ENCODE peak calls at places on chromosome 3, in eight cellular contexts. O is stimulated activated CD4-positive, alpha-beta T cell treated with anti-CD3 and anti-CD28 coated beads, Interleukin-15, amount 100 ng/mL, for 1 hour; C is stimulated activated CD8-positive, alpha-beta memory T cell treated with anti-CD3 and anti-CD28 coated beads, Interleukin-12 subunit alpha, Interleukin-12 subunit beta, amount 100 ng/mL, for 4 hours; Y is adrenal gland; E is fibroblast of the aortic adventitia; K is NCI-H774; Q is lower leg skin; B is amygdala. I is an unnamed sample.

GRCh38 chr3:197749315-197749600 is 425 bp upstream of the FYTTD1 start:
- DNase-seq in O (no peak), C (no peak), Y (no peak), E (peak), K (peak), Q (no peak), B (peak), I (no peak)

GRCh38 chr3:3707858-3708768 is 91.1 kb upstream of the LRRN1 start:
- DNase-seq in O (no peak), C (no peak), Y (no peak), E (no peak), K (no peak), Q (no peak), B (no peak), I (no peak)

GRCh38 chr3:56921573-56922571 is 120.1 kb upstream of the ARHGEF3 start:
- DNase-seq in O (no peak), C (no peak), Y (peak), E (peak), K (no peak), Q (no peak), B (no peak), I (no peak)

GRCh38 chr3:139481116-139481515 is 4.8 kb upstream of the RBP2 start:
- DNase-seq in O (no peak), C (no peak), Y (no peak), E (peak), K (no peak), Q (no peak), B (no peak), I (no peak)

GRCh38 chr3:15460891-15461524 is 33.6 kb downstream of the EAF1 start:
- DNase-seq in O (no peak), C (no peak), Y (no peak), E (no peak), K (no peak), Q (no peak), B (no peak), I (no peak)

GRCh38 chr3:126391631-126392030 is 3.1 kb upstream of the CFAP100 start:
- DNase-seq in O (no peak), C (no peak), Y (no peak), E (no peak), K (no peak), Q (no peak), B (no peak), I (no peak)

GRCh38 chr3:115187149-115187757 is 40.2 kb upstream of the ZBTB20 start:
- DNase-seq in O (no peak), C (no peak), Y (no peak), E (no peak), K (no peak), Q (no peak), B (no peak), I (no peak)

GRCh38 chr3:22585504-22585903 is 617.6 kb upstream of the UBE2E2 start:
- DNase-seq in O (no peak), C (no peak), Y (no peak), E (no peak), K (no peak), Q (no peak), B (no peak), I (no peak)

GRCh38 chr3:194610690-194611089 is 22.5 kb downstream of the TMEM44 start:
- DNase-seq in O (no peak), C (no peak), Y (no peak), E (no peak), K (no peak), Q (no peak), B (no peak), I (no peak)

GRCh38 chr3:101944308-101944707 is 95.0 kb downstream of the NFKBIZ start:
- DNase-seq in O (no peak), C (no peak), Y (no peak), E (no peak), K (no peak), Q (no peak), B (no peak), I (no peak)

GRCh38 chr3:180340395-180340794 is 261.6 kb upstream of the TTC14 start:
- DNase-seq in O (no peak), C (no peak), Y (no peak), E (no peak), K (no peak), Q (no peak), B (no peak), I (no peak)

GRCh38 chr3:127682576-127682975 is 9.8 kb downstream of the ABTB1 start:
- DNase-seq in O (no peak), C (no peak), Y (no peak), E (no peak), K (no peak), Q (no peak), B (no peak), I (no peak)

GRCh38 chr3:195895078-195895899 is 13.1 kb downstream of the TNK2 start:
- DNase-seq in O (peak), C (peak), Y (peak), E (peak), K (peak), Q (no peak), B (peak), I (no peak)

GRCh38 chr3:147298511-147298982 is 107.8 kb downstream of the ZIC4 start:
- DNase-seq in O (no peak), C (no peak), Y (no peak), E (peak), K (no peak), Q (peak), B (no peak), I (peak)

GRCh38 chr3:47016934-47017435 is 37.5 kb downstream of the NBEAL2 start:
- DNase-seq in O (no peak), C (no peak), Y (no peak), E (peak), K (no peak), Q (no peak), B (no peak), I (no peak)

GRCh38 chr3:66763294-66763693 is 234.8 kb upstream of the KBTBD8 start:
- DNase-seq in O (no peak), C (no peak), Y (no peak), E (peak), K (no peak), Q (peak), B (peak), I (no peak)

GRCh38 chr3:5376761-5377160 is 189.3 kb downstream of the EDEM1 start:
- DNase-seq in O (no peak), C (no peak), Y (no peak), E (no peak), K (peak), Q (no peak), B (no peak), I (no peak)

GRCh38 chr3:130707914-130708601 is 38.6 kb downstream of the PIK3R4 start:
- DNase-seq in O (no peak), C (no peak), Y (no peak), E (peak), K (no peak), Q (no peak), B (no peak), I (no peak)

GRCh38 chr3:27715454-27715806 is 6.7 kb downstream of the EOMES start:
- DNase-seq in O (no peak), C (no peak), Y (no peak), E (no peak), K (no peak), Q (no peak), B (no peak), I (no peak)

GRCh38 chr3:190911382-190911781 is 48.9 kb upstream of the GMNC start:
- DNase-seq in O (no peak), C (no peak), Y (no peak), E (no peak), K (peak), Q (no peak), B (no peak), I (no peak)

GRCh38 chr3:50633233-50633795 is 16.4 kb downstream of the MAPKAPK3 start:
- DNase-seq in O (no peak), C (no peak), Y (no peak), E (no peak), K (no peak), Q (no peak), B (no peak), I (no peak)

GRCh38 chr3:56131976-56132590 is 336.2 kb downstream of the ERC2 start:
- DNase-seq in O (no peak), C (no peak), Y (peak), E (peak), K (no peak), Q (peak), B (no peak), I (peak)

GRCh38 chr3:48112813-48113212 is 75.4 kb downstream of the CDC25A start:
- DNase-seq in O (no peak), C (no peak), Y (no peak), E (no peak), K (no peak), Q (no peak), B (no peak), I (no peak)

GRCh38 chr3:166688665-166689064 is 691.4 kb downstream of the ZBBX start:
- DNase-seq in O (no peak), C (no peak), Y (no peak), E (no peak), K (no peak), Q (no peak), B (no peak), I (no peak)

GRCh38 chr3:14663396-14663795 is 11.5 kb upstream of the C3orf20 start:
- DNase-seq in O (no peak), C (no peak), Y (no peak), E (no peak), K (no peak), Q (no peak), B (no peak), I (no peak)

GRCh38 chr3:126159476-126159875 is 20.9 kb downstream of the ALDH1L1 start:
- DNase-seq in O (no peak), C (no peak), Y (no peak), E (no peak), K (no peak), Q (no peak), B (no peak), I (no peak)

GRCh38 chr3:42652611-42653302 is 740 bp upstream of the ZBTB47 start:
- DNase-seq in O (no peak), C (no peak), Y (peak), E (peak), K (no peak), Q (peak), B (no peak), I (peak)

GRCh38 chr3:150605998-150606641 is 3.0 kb downstream of the SELENOT start:
- DNase-seq in O (no peak), C (no peak), Y (no peak), E (no peak), K (no peak), Q (no peak), B (no peak), I (no peak)

GRCh38 chr3:45055411-45056143 is 29.5 kb downstream of the CLEC3B start:
- DNase-seq in O (no peak), C (no peak), Y (no peak), E (peak), K (no peak), Q (no peak), B (no peak), I (no peak)

GRCh38 chr3:53613111-53613510 is 118.7 kb downstream of the CACNA1D start:
- DNase-seq in O (no peak), C (no peak), Y (no peak), E (no peak), K (no peak), Q (no peak), B (no peak), I (no peak)

GRCh38 chr3:31960793-31961431 is 20.1 kb downstream of the OSBPL10 start:
- DNase-seq in O (no peak), C (no peak), Y (no peak), E (peak), K (no peak), Q (no peak), B (no peak), I (no peak)

GRCh38 chr3:15952543-15953175 is 154.9 kb upstream of the ANKRD28 start:
- DNase-seq in O (no peak), C (no peak), Y (no peak), E (no peak), K (no peak), Q (no peak), B (no peak), I (no peak)

GRCh38 chr3:138072816-138073215 is 42.6 kb downstream of the DZIP1L start:
- DNase-seq in O (no peak), C (no peak), Y (no peak), E (no peak), K (no peak), Q (no peak), B (no peak), I (no peak)

I was measured in glomerular endothelial cell.